ENCODE peak calls at places on chromosomes 11 and 22, in nine cellular contexts. N is endothelial cell of umbilical vein; X is SJSA1; E is CD4-positive, CD25-positive, alpha-beta regulatory T cell; I is esophagus squamous epithelium; J is heart left ventricle; Z is mammary epithelial cell; L is GM23248; F is adipocyte. G is an unnamed sample.

GRCh38 chr11:2166091-2166851 is 5.3 kb upstream of the INS start:
- DNase-seq in N (no peak), J (no peak), X (no peak), F (peak; percentile 33), Z (peak; percentile 23), E (peak; percentile 12), I (no peak), L (peak; percentile 39), G (no peak)

GRCh38 chr11:65439331-65440181 is 17.0 kb downstream of the NEAT1 start:
- DNase-seq in F (peak; percentile 25), J (no peak), L (peak; percentile 58), I (no peak), Z (no peak), E (no peak), X (no peak), N (peak; percentile 32), G (no peak)

GRCh38 chr11:43718373-43718772 is 37.8 kb downstream of the HSD17B12 start:
- DNase-seq in J (no peak), X (no peak), F (no peak), I (no peak), Z (no peak), N (no peak), L (no peak), E (no peak), G (no peak)

GRCh38 chr11:31779268-31779879 is 31.7 kb downstream of the PAX6 start:
- DNase-seq in Z (peak; percentile 11), I (no peak), N (peak; percentile 51), F (peak; percentile 66), L (peak; percentile 81), E (no peak), X (no peak), J (no peak), G (no peak)

GRCh38 chr11:13119928-13120520 is 110.9 kb downstream of the RASSF10 start:
- DNase-seq in E (no peak), J (no peak), L (peak; percentile 38), I (no peak), N (no peak), F (no peak), X (no peak), Z (no peak), G (no peak)

GRCh38 chr22:45218974-45219373 is 21.7 kb downstream of the KIAA0930 start:
- DNase-seq in F (no peak), E (no peak), L (no peak), I (no peak), X (no peak), J (no peak), Z (no peak), N (peak; percentile 14), G (no peak)

GRCh38 chr22:45129703-45130524 is 33.8 kb upstream of the NUP50 start:
- DNase-seq in E (no peak), L (no peak), N (no peak), Z (no peak), F (no peak), I (no peak), J (no peak), X (no peak), G (peak; percentile 11)

GRCh38 chr11:88101881-88102594 is 73.2 kb downstream of the RAB38 start:
- DNase-seq in N (no peak), Z (no peak), X (no peak), E (no peak), J (no peak), F (no peak), L (no peak), I (no peak), G (no peak)

GRCh38 chr11:76240143-76240505 is 33.8 kb upstream of the WNT11 start:
- DNase-seq in L (no peak), J (no peak), E (no peak), N (no peak), X (no peak), F (no peak), Z (no peak), I (no peak), G (no peak)

GRCh38 chr11:110177057-110177397 is 83.8 kb downstream of the ZC3H12C start:
- DNase-seq in E (no peak), F (no peak), N (no peak), L (no peak), Z (no peak), I (no peak), X (no peak), J (no peak), G (no peak)

GRCh38 chr11:47130541-47130940 is 46.1 kb downstream of the ARFGAP2 start:
- DNase-seq in E (no peak), F (no peak), X (no peak), Z (no peak), J (no peak), I (no peak), L (no peak), N (no peak), G (no peak)

GRCh38 chr11:67577951-67578350 is 5.7 kb upstream of the GSTP1 start:
- DNase-seq in X (no peak), I (no peak), L (no peak), J (no peak), F (no peak), Z (no peak), E (no peak), N (no peak), G (no peak)

GRCh38 chr22:27768027-27768640 is 33.4 kb downstream of the MN1 start:
- DNase-seq in E (no peak), X (no peak), J (peak; percentile 7), L (no peak), N (no peak), Z (no peak), I (no peak), F (no peak), G (no peak)

GRCh38 chr11:93396356-93396755 is 65.8 kb downstream of the DEUP1 start:
- DNase-seq in N (no peak), J (no peak), F (peak; percentile 51), L (peak; percentile 12), I (no peak), X (no peak), Z (peak; percentile 23), E (no peak), G (no peak)

GRCh38 chr11:36131719-36132349 is 157.4 kb downstream of the COMMD9 start:
- DNase-seq in J (peak; percentile 48), I (no peak), N (peak; percentile 71), E (no peak), L (peak; percentile 62), Z (no peak), F (peak; percentile 81), X (peak; percentile 52), G (no peak)

GRCh38 chr11:85464283-85464682 is 162.9 kb downstream of the DLG2 start:
- DNase-seq in E (no peak), I (no peak), L (no peak), X (no peak), N (no peak), Z (no peak), F (no peak), J (no peak), G (no peak)

GRCh38 chr11:1303196-1303821 is 6.1 kb downstream of the TOLLIP start:
- DNase-seq in I (no peak), X (no peak), E (no peak), F (peak; percentile 13), J (no peak), L (peak; percentile 49), N (peak; percentile 17), Z (peak; percentile 34), G (peak; percentile 95)

GRCh38 chr11:100629671-100630070 is 57.4 kb upstream of the ARHGAP42 start:
- DNase-seq in J (no peak), X (no peak), F (no peak), I (no peak), N (no peak), L (no peak), Z (peak; percentile 27), E (no peak), G (no peak)

GRCh38 chr22:49524362-49524761 is 303.3 kb downstream of the BRD1 start:
- DNase-seq in I (no peak), F (no peak), L (no peak), N (no peak), Z (no peak), E (no peak), J (no peak), X (no peak), G (no peak)
- H3K9me3 ChIP-seq in I (no peaks in the 10 kb centered on the region), F (peaks cover 4% of the 10 kb centered on the region), L (no peaks in the 10 kb centered on the region), N (no peaks in the 10 kb centered on the region), Z (peaks cover 53% of the 10 kb centered on the region), E (no peaks in the 10 kb centered on the region), J (no peaks in the 10 kb centered on the region), X (peaks cover 3% of the 10 kb centered on the region), G (no peaks in the 10 kb centered on the region)

DNA sequence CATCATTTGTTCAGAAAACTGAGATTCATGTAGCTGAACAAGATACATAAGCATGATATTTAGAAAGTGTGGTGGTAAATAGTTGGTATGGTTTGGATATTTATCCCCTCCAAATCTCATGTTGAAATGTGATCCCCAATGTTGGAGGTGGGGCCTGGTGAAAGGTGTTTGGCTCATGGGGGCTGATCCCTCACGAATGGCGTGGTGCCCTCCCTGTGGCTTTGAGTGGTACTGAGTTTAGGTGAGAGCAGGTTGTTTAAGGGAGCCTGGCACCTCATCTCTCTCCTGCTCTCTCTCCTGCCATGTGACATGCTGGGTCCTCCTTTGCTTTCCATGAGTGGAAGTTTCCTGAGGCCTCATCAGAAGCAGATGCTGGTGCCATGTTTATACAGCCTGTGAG is 48.1 kb downstream of the NXPE1 start:
- DNase-seq in F (no peak), I (no peak), X (no peak), Z (no peak), E (no peak), L (no peak), J (no peak), N (no peak), G (no peak)
- H3K4me1 ChIP-seq in F (no peaks in the 10 kb centered on the region), I (no peaks in the 10 kb centered on the region), X (no peaks in the 10 kb centered on the region), Z (no peaks in the 10 kb centered on the region), E (no peaks in the 10 kb centered on the region), L (no peaks in the 10 kb centered on the region), J (no peaks in the 10 kb centered on the region), N (no peaks in the 10 kb centered on the region), G (no peaks in the 10 kb centered on the region)

GRCh38 chr22:47929073-47929472 is 1166.6 kb downstream of the TBC1D22A start:
- DNase-seq in X (peak; percentile 60), E (no peak), N (no peak), J (no peak), F (no peak), L (no peak), Z (no peak), I (no peak), G (no peak)

GRCh38 chr22:47933891-47934290 is 1171.4 kb downstream of the TBC1D22A start:
- DNase-seq in E (no peak), F (no peak), X (peak; percentile 17), I (no peak), N (no peak), Z (no peak), L (no peak), J (no peak), G (no peak)

GRCh38 chr22:47928626-47929025 is 1166.2 kb downstream of the TBC1D22A start:
- DNase-seq in X (peak; percentile 22), F (no peak), I (no peak), J (no peak), L (no peak), Z (no peak), E (no peak), N (no peak), G (no peak)

GRCh38 chr22:47929646-47930185 is 1167.3 kb downstream of the TBC1D22A start:
- DNase-seq in Z (no peak), F (no peak), L (no peak), N (no peak), X (no peak), E (no peak), J (no peak), I (no peak), G (no peak)

GRCh38 chr22:47933226-47933625 is 1170.8 kb downstream of the TBC1D22A start:
- DNase-seq in J (no peak), N (no peak), I (no peak), L (no peak), Z (no peak), X (peak; percentile 16), F (no peak), E (no peak), G (no peak)
- H3K9me3 ChIP-seq in J (no peaks in the 10 kb centered on the region), N (peaks cover 8% of the 10 kb centered on the region), I (peaks cover 23% of the 10 kb centered on the region), L (no peaks in the 10 kb centered on the region), Z (peaks cover 23% of the 10 kb centered on the region), X (peaks cover 5% of the 10 kb centered on the region), F (peaks cover 4% of the 10 kb centered on the region), E (peaks cover 4% of the 10 kb centered on the region), G (peaks cover 7% of the 10 kb centered on the region)

GRCh38 chr11:69572861-69573260 is 68.1 kb upstream of the CCND1 start:
- DNase-seq in Z (no peak), I (no peak), E (no peak), L (no peak), N (no peak), X (peak; percentile 54), F (no peak), J (no peak), G (peak; percentile 72)
- H3K4me1 ChIP-seq in Z (peaks cover 7% of the 10 kb centered on the region), I (no peaks in the 10 kb centered on the region), E (no peaks in the 10 kb centered on the region), L (peaks cover 6% of the 10 kb centered on the region), N (peaks cover 4% of the 10 kb centered on the region), X (peaks cover 6% of the 10 kb centered on the region), F (no peaks in the 10 kb centered on the region), J (peaks cover 5% of the 10 kb centered on the region), G (no peaks in the 10 kb centered on the region)